ENCODE peak calls at places on chromosomes 7 and 10, in nine cellular contexts. One of them, this sample, is unnamed.

GRCh38 chr10:9253121-9253520 is 1198.6 kb downstream of the GATA3 start:
- DNase-seq in stimulated activated CD8-positive, alpha-beta memory T cell treated with anti-CD3 and anti-CD28 coated beads, Interleukin-15, amount 100 ng/mL, for 24 hours: no peak
- DNase-seq in HEK293T: no peak
- DNase-seq in fibroblast of pulmonary artery: peak; percentile 11
- DNase-seq in CD4-positive, alpha-beta T cell: no peak
- DNase-seq in NCI-H1105: no peak
- DNase-seq in HT1080: peak; percentile 8
- DNase-seq in activated effector memory CD4-positive, alpha-beta T cell treated with anti-CD3 and anti-CD28 coated beads, Interleukin-2, amount 50 U/mL, for 16 hours: no peak
- DNase-seq in NCI-H1694 treated with DMSO at 0.1 percent for 48 hours: no peak
- DNase-seq in this sample: no peak

GRCh38 chr7:95509199-95509598 is 23.5 kb downstream of the ASB4 start:
- DNase-seq in NCI-H1105: peak; percentile 89
- DNase-seq in HEK293T: no peak
- DNase-seq in activated effector memory CD4-positive, alpha-beta T cell treated with anti-CD3 and anti-CD28 coated beads, Interleukin-2, amount 50 U/mL, for 16 hours: no peak
- DNase-seq in stimulated activated CD8-positive, alpha-beta memory T cell treated with anti-CD3 and anti-CD28 coated beads, Interleukin-15, amount 100 ng/mL, for 24 hours: no peak
- DNase-seq in NCI-H1694 treated with DMSO at 0.1 percent for 48 hours: no peak
- DNase-seq in CD4-positive, alpha-beta T cell: no peak
- DNase-seq in fibroblast of pulmonary artery: peak; percentile 68
- DNase-seq in HT1080: peak; percentile 65
- DNase-seq in this sample: no peak

GRCh38 chr7:65983965-65984654 is 2.1 kb upstream of the GUSB start:
- DNase-seq in NCI-H1105: no peak
- DNase-seq in fibroblast of pulmonary artery: no peak
- DNase-seq in NCI-H1694 treated with DMSO at 0.1 percent for 48 hours: no peak
- DNase-seq in HT1080: peak; percentile 26
- DNase-seq in HEK293T: no peak
- DNase-seq in CD4-positive, alpha-beta T cell: no peak
- DNase-seq in stimulated activated CD8-positive, alpha-beta memory T cell treated with anti-CD3 and anti-CD28 coated beads, Interleukin-15, amount 100 ng/mL, for 24 hours: no peak
- DNase-seq in activated effector memory CD4-positive, alpha-beta T cell treated with anti-CD3 and anti-CD28 coated beads, Interleukin-2, amount 50 U/mL, for 16 hours: no peak
- DNase-seq in this sample: no peak

GRCh38 chr7:126657599-126658358 is 595.0 kb downstream of the GRM8 start:
- DNase-seq in HEK293T: no peak
- DNase-seq in stimulated activated CD8-positive, alpha-beta memory T cell treated with anti-CD3 and anti-CD28 coated beads, Interleukin-15, amount 100 ng/mL, for 24 hours: no peak
- DNase-seq in CD4-positive, alpha-beta T cell: no peak
- DNase-seq in NCI-H1105: no peak
- DNase-seq in HT1080: no peak
- DNase-seq in NCI-H1694 treated with DMSO at 0.1 percent for 48 hours: no peak
- DNase-seq in activated effector memory CD4-positive, alpha-beta T cell treated with anti-CD3 and anti-CD28 coated beads, Interleukin-2, amount 50 U/mL, for 16 hours: no peak
- DNase-seq in fibroblast of pulmonary artery: no peak
- DNase-seq in this sample: no peak

GRCh38 chr10:3814832-3815209 is 29.8 kb upstream of the KLF6 start:
- DNase-seq in CD4-positive, alpha-beta T cell: no peak
- DNase-seq in fibroblast of pulmonary artery: no peak
- DNase-seq in NCI-H1105: no peak
- DNase-seq in NCI-H1694 treated with DMSO at 0.1 percent for 48 hours: no peak
- DNase-seq in HEK293T: no peak
- DNase-seq in stimulated activated CD8-positive, alpha-beta memory T cell treated with anti-CD3 and anti-CD28 coated beads, Interleukin-15, amount 100 ng/mL, for 24 hours: no peak
- DNase-seq in activated effector memory CD4-positive, alpha-beta T cell treated with anti-CD3 and anti-CD28 coated beads, Interleukin-2, amount 50 U/mL, for 16 hours: no peak
- DNase-seq in HT1080: no peak
- DNase-seq in this sample: no peak

GRCh38 chr10:20855398-20856038 is 41.6 kb downstream of the NEBL start:
- DNase-seq in fibroblast of pulmonary artery: peak; percentile 64
- DNase-seq in NCI-H1694 treated with DMSO at 0.1 percent for 48 hours: no peak
- DNase-seq in CD4-positive, alpha-beta T cell: no peak
- DNase-seq in HEK293T: peak; percentile 15
- DNase-seq in stimulated activated CD8-positive, alpha-beta memory T cell treated with anti-CD3 and anti-CD28 coated beads, Interleukin-15, amount 100 ng/mL, for 24 hours: no peak
- DNase-seq in NCI-H1105: peak; percentile 1
- DNase-seq in activated effector memory CD4-positive, alpha-beta T cell treated with anti-CD3 and anti-CD28 coated beads, Interleukin-2, amount 50 U/mL, for 16 hours: no peak
- DNase-seq in HT1080: no peak
- DNase-seq in this sample: no peak

GRCh38 chr7:112073530-112073929 is 132.7 kb downstream of the DOCK4 start:
- DNase-seq in fibroblast of pulmonary artery: no peak
- DNase-seq in CD4-positive, alpha-beta T cell: no peak
- DNase-seq in NCI-H1694 treated with DMSO at 0.1 percent for 48 hours: no peak
- DNase-seq in activated effector memory CD4-positive, alpha-beta T cell treated with anti-CD3 and anti-CD28 coated beads, Interleukin-2, amount 50 U/mL, for 16 hours: no peak
- DNase-seq in HEK293T: no peak
- DNase-seq in HT1080: no peak
- DNase-seq in NCI-H1105: no peak
- DNase-seq in stimulated activated CD8-positive, alpha-beta memory T cell treated with anti-CD3 and anti-CD28 coated beads, Interleukin-15, amount 100 ng/mL, for 24 hours: no peak
- DNase-seq in this sample: no peak

GRCh38 chr7:79272066-79272669 is 181.3 kb downstream of the MAGI2 start:
- DNase-seq in CD4-positive, alpha-beta T cell: no peak
- DNase-seq in activated effector memory CD4-positive, alpha-beta T cell treated with anti-CD3 and anti-CD28 coated beads, Interleukin-2, amount 50 U/mL, for 16 hours: no peak
- DNase-seq in NCI-H1105: peak; percentile 24
- DNase-seq in HEK293T: peak; percentile 27
- DNase-seq in HT1080: no peak
- DNase-seq in NCI-H1694 treated with DMSO at 0.1 percent for 48 hours: peak; percentile 45
- DNase-seq in stimulated activated CD8-positive, alpha-beta memory T cell treated with anti-CD3 and anti-CD28 coated beads, Interleukin-15, amount 100 ng/mL, for 24 hours: no peak
- DNase-seq in fibroblast of pulmonary artery: peak; percentile 71
- DNase-seq in this sample: no peak